ENCODE peak calls at places on chromosomes 6 and 20, in four cellular contexts. K is stomach, M is ACHN, X is A549. V is an unnamed sample.

GRCh38 chr6:147950623-147950987 is 392.0 kb upstream of the SASH1 start:
- DNase-seq in K (no peak), M (no peak), X (no peak), V (no peak)

GRCh38 chr6:161618816-161619454 is 345.1 kb upstream of the AGPAT4 start:
- DNase-seq in K (no peak), M (peak), X (peak), V (peak)

GRCh38 chr20:62975812-62976413 is 23.4 kb downstream of the SLC17A9 start:
- DNase-seq in K (no peak), M (no peak), X (no peak), V (no peak)

GRCh38 chr6:170368544-170368943 is 62.0 kb downstream of the FAM120B start:
- DNase-seq in K (no peak), M (no peak), X (no peak), V (no peak)

GRCh38 chr6:97049254-97050004 is 124.9 kb downstream of the KLHL32 start:
- DNase-seq in K (no peak), M (no peak), X (no peak), V (no peak)

GRCh38 chr6:131911951-131912350 is 39.2 kb downstream of the CCN2 start:
- DNase-seq in K (no peak), M (no peak), X (no peak), V (no peak)

GRCh38 chr6:105898286-105898685 is 187.8 kb upstream of the PRDM1 start:
- DNase-seq in K (no peak), M (no peak), X (no peak), V (no peak)

GRCh38 chr6:39366875-39367618 is 44.5 kb upstream of the KCNK16 start:
- DNase-seq in K (no peak), M (no peak), X (no peak), V (no peak)

GRCh38 chr20:9269280-9269971 is 200.5 kb downstream of the PLCB4 start:
- DNase-seq in K (no peak), M (no peak), X (no peak), V (no peak)

GRCh38 chr6:148671085-148671484 is 75.7 kb upstream of the UST start:
- DNase-seq in K (no peak), M (no peak), X (no peak), V (no peak)

GRCh38 chr6:119210596-119210995 is 132.1 kb upstream of the FAM184A start:
- DNase-seq in K (no peak), M (no peak), X (no peak), V (no peak)

GRCh38 chr6:8110725-8111124 is 8.4 kb upstream of the EEF1E1 start:
- DNase-seq in K (no peak), M (no peak), X (no peak), V (no peak)

GRCh38 chr6:109024784-109025183 is 69.9 kb downstream of the SESN1 start:
- DNase-seq in K (no peak), M (no peak), X (no peak), V (no peak)

GRCh38 chr20:15310361-15310760 is 972.9 kb upstream of the FLRT3 start:
- DNase-seq in K (no peak), M (no peak), X (no peak), V (no peak)

GRCh38 chr6:37109714-37110454 is 60.1 kb upstream of the PIM1 start:
- DNase-seq in K (no peak), M (no peak), X (no peak), V (no peak)

GRCh38 chr6:1131285-1132079 is 180.4 kb upstream of the FOXQ1 start:
- DNase-seq in K (no peak), M (peak), X (no peak), V (no peak)

GRCh38 chr6:143002686-143003085 is 57.7 kb upstream of the HIVEP2 start:
- DNase-seq in K (no peak), M (no peak), X (no peak), V (no peak)

GRCh38 chr20:17938889-17939619 is 29.5 kb downstream of the SNX5 start:
- DNase-seq in K (peak), M (peak), X (peak), V (peak)

GRCh38 chr6:106757267-106757666 is 127.9 kb downstream of the QRSL1 start:
- DNase-seq in K (no peak), M (no peak), X (no peak), V (no peak)

GRCh38 chr6:6758915-6759654 is 170.6 kb downstream of the LY86 start:
- DNase-seq in K (peak), M (peak), X (peak), V (peak)

GRCh38 chr6:47630587-47630986 is 67.8 kb upstream of the ADGRF4 start:
- DNase-seq in K (no peak), M (no peak), X (no peak), V (no peak)

GRCh38 chr6:39153766-39154397 is 38.9 kb upstream of the SAYSD1 start:
- DNase-seq in K (no peak), M (no peak), X (no peak), V (no peak)

GRCh38 chr6:106512048-106512957 is 117.0 kb downstream of the RTN4IP1 start:
- DNase-seq in K (peak), M (peak), X (no peak), V (no peak)

GRCh38 chr20:60137657-60138245 is 179.5 kb downstream of the CDH26 start:
- DNase-seq in K (no peak), M (peak), X (peak), V (peak)

V was measured in HTR-8/SVneo.